ENCODE peak calls at places on chromosomes 1 and 21, in ten cellular contexts. W is ELR; X is substantia nigra; Y is stimulated activated CD8-positive, alpha-beta memory T cell treated with anti-CD3 and anti-CD28 coated beads, Interleukin-4, amount 100 ng/mL, for 4 hours; C is GM13977; F is CD8-positive, alpha-beta T cell; B is activated CD4-positive, alpha-beta T cell treated with anti-CD3 and anti-CD28 coated beads, Interleukin-2, amount 10 ng/mL, durations not matched to agents 7 days and 5 days; K is iPS-NIHi11; U is NCI-H1105; D is H54. J is an unnamed sample.

GRCh38 chr1:160340146-160340545 is 2.9 kb downstream of the COPA start:
- DNase-seq in W (no peak), X (no peak), Y (no peak), C (no peak), F (no peak), B (no peak), K (no peak), U (no peak), D (no peak), J (no peak)

GRCh38 chr21:37210017-37210593 is 57.0 kb downstream of the VPS26C start:
- DNase-seq in W (no peak), X (no peak), Y (no peak), C (no peak), F (no peak), B (no peak), K (no peak), U (no peak), D (no peak), J (no peak)

GRCh38 chr21:33682992-33683627 is 40.8 kb downstream of the ITSN1 start:
- DNase-seq in W (peak; percentile 92), X (no peak), Y (no peak), C (no peak), F (no peak), B (no peak), K (no peak), U (no peak), D (peak; percentile 42), J (no peak)

GRCh38 chr1:110677016-110677415 is 2.3 kb upstream of the KCNA3 start:
- DNase-seq in W (no peak), X (no peak), Y (no peak), C (no peak), F (no peak), B (no peak), K (no peak), U (peak; percentile 77), D (no peak), J (no peak)

GRCh38 chr21:18041012-18041411 is 203.6 kb upstream of the CHODL start:
- DNase-seq in W (peak; percentile 0), X (no peak), Y (no peak), C (no peak), F (no peak), B (peak; percentile 7), K (peak; percentile 30), U (peak; percentile 44), D (no peak), J (no peak)

GRCh38 chr1:201584510-201584991 is 45.6 kb downstream of the NAV1 start:
- DNase-seq in W (peak; percentile 73), X (no peak), Y (no peak), C (no peak), F (no peak), B (no peak), K (no peak), U (no peak), D (no peak), J (no peak)

GRCh38 chr1:174692313-174692712 is 244.5 kb downstream of the GPR52 start:
- DNase-seq in W (peak; percentile 55), X (no peak), Y (no peak), C (no peak), F (no peak), B (no peak), K (peak; percentile 23), U (no peak), D (peak; percentile 11), J (no peak)

GRCh38 chr21:42484966-42485365 is 11.1 kb downstream of the RSPH1 start:
- DNase-seq in W (no peak), X (no peak), Y (no peak), C (no peak), F (no peak), B (no peak), K (no peak), U (no peak), D (no peak), J (no peak)

GRCh38 chr1:94772230-94772641 is 47.9 kb upstream of the SLC44A3 start:
- DNase-seq in W (no peak), X (no peak), Y (no peak), C (no peak), F (no peak), B (no peak), K (no peak), U (no peak), D (no peak), J (no peak)

GRCh38 chr1:72845342-72845741 is 563.0 kb upstream of the NEGR1 start:
- DNase-seq in W (peak; percentile 33), X (no peak), Y (no peak), C (no peak), F (no peak), B (no peak), K (peak; percentile 43), U (no peak), D (no peak), J (no peak)

GRCh38 chr1:202622388-202622787 is 87.9 kb downstream of the SYT2 start:
- DNase-seq in W (no peak), X (no peak), Y (no peak), C (no peak), F (no peak), B (no peak), K (no peak), U (no peak), D (no peak), J (no peak)

GRCh38 chr1:30402031-30402430 is 321.4 kb downstream of the MATN1 start:
- DNase-seq in W (no peak), X (no peak), Y (no peak), C (no peak), F (no peak), B (no peak), K (no peak), U (no peak), D (no peak), J (no peak)

GRCh38 chr21:39518055-39518844 is 66.5 kb downstream of the SH3BGR start:
- DNase-seq in W (peak; percentile 74), X (peak; percentile 26), Y (peak; percentile 5), C (peak; percentile 76), F (peak; percentile 50), B (peak; percentile 52), K (peak; percentile 90), U (peak; percentile 66), D (peak; percentile 62), J (peak; percentile 15)

GRCh38 chr1:20010016-20010415 is 30.6 kb upstream of the PLA2G2A start:
- DNase-seq in W (no peak), X (no peak), Y (no peak), C (no peak), F (no peak), B (no peak), K (no peak), U (no peak), D (no peak), J (no peak)

GRCh38 chr21:41786521-41786987 is 19.7 kb upstream of the RIPK4 start:
- DNase-seq in W (peak; percentile 96), X (no peak), Y (no peak), C (no peak), F (no peak), B (no peak), K (no peak), U (no peak), D (no peak), J (no peak)

GRCh38 chr1:33410091-33410701 is 20.7 kb downstream of the PHC2 start:
- DNase-seq in W (no peak), X (no peak), Y (no peak), C (no peak), F (no peak), B (no peak), K (no peak), U (no peak), D (no peak), J (no peak)

GRCh38 chr1:205590457-205590768 is 41.4 kb downstream of the ELK4 start:
- DNase-seq in W (no peak), X (no peak), Y (no peak), C (no peak), F (no peak), B (no peak), K (no peak), U (no peak), D (no peak), J (no peak)

GRCh38 chr1:70707214-70707613 is 296.1 kb downstream of the CTH start:
- DNase-seq in W (no peak), X (no peak), Y (no peak), C (no peak), F (no peak), B (no peak), K (no peak), U (no peak), D (no peak), J (no peak)

GRCh38 chr1:108847464-108847863 is 9.4 kb downstream of the AKNAD1 start:
- DNase-seq in W (no peak), X (no peak), Y (no peak), C (no peak), F (no peak), B (no peak), K (no peak), U (peak; percentile 37), D (no peak), J (no peak)

GRCh38 chr1:215489771-215490566 is 77.1 kb upstream of the KCTD3 start:
- DNase-seq in W (peak; percentile 55), X (no peak), Y (no peak), C (no peak), F (no peak), B (no peak), K (no peak), U (no peak), D (no peak), J (no peak)